ENCODE peak calls at places on chromosomes 16 and 17, in eight cellular contexts. One of them, this sample, is unnamed.

GRCh38 chr17:38681096-38681495 is 6.3 kb upstream of the EPOP start:
- DNase-seq in HFF-Myc: no peak
- DNase-seq in astrocyte of the spinal cord: no peak
- DNase-seq in right lobe of liver: no peak
- DNase-seq in tibial artery: no peak
- DNase-seq in H9: peak
- DNase-seq in mucosa of descending colon: no peak
- DNase-seq in HCT116: no peak
- DNase-seq in this sample: no peak

GRCh38 chr17:48593840-48594411 is 347 bp upstream of the HOXB5 start:
- DNase-seq in astrocyte of the spinal cord: peak
- DNase-seq in HCT116: no peak
- DNase-seq in HFF-Myc: peak
- DNase-seq in right lobe of liver: peak
- DNase-seq in H9: peak
- DNase-seq in tibial artery: peak
- DNase-seq in mucosa of descending colon: peak
- DNase-seq in this sample: peak

GRCh38 chr17:81539571-81539900 is 11.4 kb downstream of the FSCN2 start:
- DNase-seq in HFF-Myc: no peak
- DNase-seq in mucosa of descending colon: no peak
- DNase-seq in H9: no peak
- DNase-seq in right lobe of liver: no peak
- DNase-seq in HCT116: no peak
- DNase-seq in astrocyte of the spinal cord: no peak
- DNase-seq in tibial artery: no peak
- DNase-seq in this sample: no peak

GRCh38 chr16:8848231-8848938 is 20.4 kb downstream of the CARHSP1 start:
- DNase-seq in right lobe of liver: no peak
- DNase-seq in tibial artery: no peak
- DNase-seq in mucosa of descending colon: no peak
- DNase-seq in H9: peak
- DNase-seq in HFF-Myc: no peak
- DNase-seq in HCT116: no peak
- DNase-seq in astrocyte of the spinal cord: no peak
- DNase-seq in this sample: no peak

GRCh38 chr16:72938426-72939164 is 109.3 kb downstream of the ZFHX3 start:
- DNase-seq in HFF-Myc: no peak
- DNase-seq in HCT116: no peak
- DNase-seq in mucosa of descending colon: peak
- DNase-seq in right lobe of liver: no peak
- DNase-seq in tibial artery: peak
- DNase-seq in astrocyte of the spinal cord: peak
- DNase-seq in H9: no peak
- DNase-seq in this sample: peak

GRCh38 chr16:46970089-46970488 is 3.4 kb downstream of the DNAJA2 start:
- DNase-seq in HFF-Myc: no peak
- DNase-seq in right lobe of liver: peak
- DNase-seq in mucosa of descending colon: no peak
- DNase-seq in H9: no peak
- DNase-seq in HCT116: no peak
- DNase-seq in astrocyte of the spinal cord: no peak
- DNase-seq in tibial artery: no peak
- DNase-seq in this sample: no peak

GRCh38 chr17:79984877-79985276 is 50.8 kb downstream of the TBC1D16 start:
- DNase-seq in HCT116: no peak
- DNase-seq in astrocyte of the spinal cord: no peak
- DNase-seq in HFF-Myc: no peak
- DNase-seq in right lobe of liver: no peak
- DNase-seq in tibial artery: no peak
- DNase-seq in mucosa of descending colon: peak
- DNase-seq in H9: peak
- DNase-seq in this sample: no peak

GRCh38 chr17:75074532-75074931 is 13.2 kb upstream of the SLC16A5 start:
- DNase-seq in right lobe of liver: no peak
- DNase-seq in H9: no peak
- DNase-seq in HCT116: no peak
- DNase-seq in astrocyte of the spinal cord: no peak
- DNase-seq in tibial artery: no peak
- DNase-seq in HFF-Myc: no peak
- DNase-seq in mucosa of descending colon: no peak
- DNase-seq in this sample: no peak

GRCh38 chr17:63701477-63702222 is 1.7 kb upstream of the LIMD2 start:
- DNase-seq in right lobe of liver: no peak
- DNase-seq in HFF-Myc: no peak
- DNase-seq in mucosa of descending colon: peak
- DNase-seq in astrocyte of the spinal cord: no peak
- DNase-seq in H9: no peak
- DNase-seq in HCT116: no peak
- DNase-seq in tibial artery: no peak
- DNase-seq in this sample: no peak

GRCh38 chr17:41615454-41615853 is 2.9 kb upstream of the KRT16 start:
- DNase-seq in tibial artery: no peak
- DNase-seq in HFF-Myc: no peak
- DNase-seq in mucosa of descending colon: no peak
- DNase-seq in right lobe of liver: no peak
- DNase-seq in astrocyte of the spinal cord: no peak
- DNase-seq in H9: peak
- DNase-seq in HCT116: peak
- DNase-seq in this sample: peak

GRCh38 chr16:2058901-2059300 is 11.1 kb downstream of the TSC2 start:
- DNase-seq in astrocyte of the spinal cord: no peak
- DNase-seq in right lobe of liver: no peak
- DNase-seq in mucosa of descending colon: no peak
- DNase-seq in H9: no peak
- DNase-seq in HCT116: no peak
- DNase-seq in HFF-Myc: no peak
- DNase-seq in tibial artery: no peak
- DNase-seq in this sample: no peak

GRCh38 chr16:2815299-2815771 is 1.7 kb upstream of the PRSS21 start:
- DNase-seq in mucosa of descending colon: peak
- DNase-seq in H9: no peak
- DNase-seq in HCT116: no peak
- DNase-seq in tibial artery: no peak
- DNase-seq in right lobe of liver: no peak
- DNase-seq in astrocyte of the spinal cord: no peak
- DNase-seq in HFF-Myc: no peak
- DNase-seq in this sample: no peak

GRCh38 chr17:16287563-16288027 is 65.7 kb downstream of the CENPV start:
- DNase-seq in astrocyte of the spinal cord: peak
- DNase-seq in H9: no peak
- DNase-seq in mucosa of descending colon: no peak
- DNase-seq in tibial artery: no peak
- DNase-seq in HCT116: no peak
- DNase-seq in HFF-Myc: no peak
- DNase-seq in right lobe of liver: no peak
- DNase-seq in this sample: peak

GRCh38 chr16:56898847-56899246 is 33.1 kb upstream of the HERPUD1 start:
- DNase-seq in astrocyte of the spinal cord: no peak
- DNase-seq in right lobe of liver: no peak
- DNase-seq in HCT116: no peak
- DNase-seq in mucosa of descending colon: no peak
- DNase-seq in H9: no peak
- DNase-seq in HFF-Myc: no peak
- DNase-seq in tibial artery: no peak
- DNase-seq in this sample: no peak

GRCh38 chr17:8243827-8244226 is 4.0 kb downstream of the CTC1 start:
- DNase-seq in astrocyte of the spinal cord: no peak
- DNase-seq in tibial artery: no peak
- DNase-seq in mucosa of descending colon: no peak
- DNase-seq in H9: no peak
- DNase-seq in HFF-Myc: no peak
- DNase-seq in HCT116: no peak
- DNase-seq in right lobe of liver: no peak
- DNase-seq in this sample: no peak

GRCh38 chr16:73154063-73154870 is 106.3 kb upstream of the ZFHX3 start:
- DNase-seq in HCT116: no peak
- DNase-seq in mucosa of descending colon: no peak
- DNase-seq in H9: no peak
- DNase-seq in HFF-Myc: no peak
- DNase-seq in tibial artery: peak
- DNase-seq in astrocyte of the spinal cord: no peak
- DNase-seq in right lobe of liver: peak
- DNase-seq in this sample: no peak

GRCh38 chr17:55318081-55318480 is 53.3 kb downstream of the HLF start:
- DNase-seq in mucosa of descending colon: no peak
- DNase-seq in tibial artery: no peak
- DNase-seq in right lobe of liver: no peak
- DNase-seq in H9: no peak
- DNase-seq in HCT116: no peak
- DNase-seq in astrocyte of the spinal cord: no peak
- DNase-seq in HFF-Myc: no peak
- DNase-seq in this sample: no peak

DNA sequence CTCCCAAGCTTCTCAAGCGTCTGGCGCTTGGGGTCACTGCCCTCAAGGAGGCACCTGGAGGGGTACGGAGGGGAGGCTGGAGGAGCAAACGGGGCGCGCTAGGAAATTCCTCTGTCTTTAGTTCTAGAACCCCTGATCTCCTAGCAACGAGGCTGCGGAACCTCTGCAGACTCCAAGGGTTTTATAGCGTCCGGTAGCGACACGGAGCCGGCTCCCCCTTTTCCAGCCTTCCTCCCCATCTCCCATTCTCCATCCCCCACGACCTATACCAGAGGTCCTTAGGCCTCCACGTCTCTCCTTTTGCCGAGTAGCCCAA is 601 bp upstream of the CDIPT start:
- DNase-seq in mucosa of descending colon: no peak
- DNase-seq in HFF-Myc: no peak
- DNase-seq in tibial artery: no peak
- DNase-seq in HCT116: no peak
- DNase-seq in right lobe of liver: no peak
- DNase-seq in H9: no peak
- DNase-seq in astrocyte of the spinal cord: no peak
- DNase-seq in this sample: no peak
- TF ChIP-seq CTCF in mucosa of descending colon: no peak
- TF ChIP-seq CTCF in HFF-Myc: no peak
- TF ChIP-seq CTCF in tibial artery: no peak
- TF ChIP-seq CTCF in HCT116: no peak
- TF ChIP-seq CTCF in right lobe of liver: no peak
- TF ChIP-seq CTCF in H9: no peak
- TF ChIP-seq CTCF in astrocyte of the spinal cord: no peak
- TF ChIP-seq CTCF in this sample: no peak

DNA sequence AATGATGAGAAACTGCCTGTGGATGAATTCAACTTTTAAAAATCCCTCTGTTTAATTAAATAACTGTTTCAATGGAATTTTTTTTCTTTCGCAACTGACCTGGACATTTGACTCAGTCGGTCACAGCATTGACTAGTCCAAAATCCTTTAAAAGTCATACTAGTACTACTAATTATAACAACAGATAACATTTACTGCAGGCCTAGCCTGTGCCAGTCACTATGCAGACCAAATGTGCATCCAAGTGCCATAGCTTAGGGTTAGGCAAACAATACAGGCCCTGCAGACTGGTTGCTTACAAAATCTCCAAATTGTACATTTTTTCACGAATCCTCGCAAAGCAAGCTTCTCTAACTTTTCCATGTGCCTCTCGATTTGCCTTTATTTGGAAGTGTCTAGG is 56.6 kb downstream of the MYOCD start:
- DNase-seq in tibial artery: no peak
- DNase-seq in right lobe of liver: no peak
- DNase-seq in astrocyte of the spinal cord: no peak
- DNase-seq in mucosa of descending colon: no peak
- DNase-seq in H9: no peak
- DNase-seq in HFF-Myc: no peak
- DNase-seq in HCT116: no peak
- DNase-seq in this sample: no peak
- TF ChIP-seq CTCF in tibial artery: no peak
- TF ChIP-seq CTCF in right lobe of liver: no peak
- TF ChIP-seq CTCF in astrocyte of the spinal cord: no peak
- TF ChIP-seq CTCF in mucosa of descending colon: no peak
- TF ChIP-seq CTCF in H9: no peak
- TF ChIP-seq CTCF in HFF-Myc: no peak
- TF ChIP-seq CTCF in HCT116: no peak
- TF ChIP-seq CTCF in this sample: no peak

DNA sequence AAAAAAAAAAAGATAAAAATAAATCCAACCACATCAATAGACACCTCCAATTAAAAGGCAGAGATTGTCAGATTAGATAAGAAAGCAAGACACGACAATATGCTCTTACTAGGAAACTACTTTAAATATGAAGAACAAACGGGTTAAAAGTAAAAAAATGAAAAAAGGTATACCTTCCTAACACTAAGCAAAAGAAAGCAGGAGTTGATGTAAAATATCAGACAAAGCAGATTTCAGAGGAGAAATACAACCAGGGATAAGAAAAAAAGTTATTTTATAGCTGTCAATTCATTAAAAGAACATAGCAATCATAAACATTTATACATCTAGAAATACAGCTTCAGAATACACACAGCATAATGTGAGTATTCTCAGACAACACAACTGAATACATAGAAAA is 49.7 kb upstream of the CCDC182 start:
- DNase-seq in mucosa of descending colon: no peak
- DNase-seq in astrocyte of the spinal cord: no peak
- DNase-seq in H9: no peak
- DNase-seq in HFF-Myc: no peak
- DNase-seq in HCT116: no peak
- DNase-seq in tibial artery: no peak
- DNase-seq in right lobe of liver: no peak
- DNase-seq in this sample: no peak
- TF ChIP-seq CTCF in mucosa of descending colon: no peak
- TF ChIP-seq CTCF in astrocyte of the spinal cord: no peak
- TF ChIP-seq CTCF in H9: no peak
- TF ChIP-seq CTCF in HFF-Myc: no peak
- TF ChIP-seq CTCF in HCT116: no peak
- TF ChIP-seq CTCF in tibial artery: no peak
- TF ChIP-seq CTCF in right lobe of liver: no peak
- TF ChIP-seq CTCF in this sample: no peak

GRCh38 chr16:30660424-30661251 is 2.4 kb downstream of the FBRS start:
- DNase-seq in right lobe of liver: no peak
- DNase-seq in astrocyte of the spinal cord: peak
- DNase-seq in tibial artery: no peak
- DNase-seq in H9: no peak
- DNase-seq in mucosa of descending colon: peak
- DNase-seq in HFF-Myc: no peak
- DNase-seq in HCT116: no peak
- DNase-seq in this sample: no peak

GRCh38 chr16:30656974-30657865 is 1.0 kb upstream of the FBRS start:
- DNase-seq in H9: no peak
- DNase-seq in mucosa of descending colon: no peak
- DNase-seq in tibial artery: no peak
- DNase-seq in HFF-Myc: no peak
- DNase-seq in HCT116: no peak
- DNase-seq in right lobe of liver: no peak
- DNase-seq in astrocyte of the spinal cord: no peak
- DNase-seq in this sample: no peak

GRCh38 chr16:30659507-30660423 is 1.5 kb downstream of the FBRS start:
- DNase-seq in right lobe of liver: no peak
- DNase-seq in mucosa of descending colon: peak
- DNase-seq in tibial artery: no peak
- DNase-seq in astrocyte of the spinal cord: peak
- DNase-seq in H9: no peak
- DNase-seq in HCT116: no peak
- DNase-seq in HFF-Myc: no peak
- DNase-seq in this sample: no peak

GRCh38 chr16:30657866-30658730 is at the start of gene FBRS:
- DNase-seq in right lobe of liver: peak
- DNase-seq in HFF-Myc: peak
- DNase-seq in HCT116: peak
- DNase-seq in H9: peak
- DNase-seq in mucosa of descending colon: peak
- DNase-seq in tibial artery: peak
- DNase-seq in astrocyte of the spinal cord: peak
- DNase-seq in this sample: peak

GRCh38 chr16:30658731-30659506 is 688 bp downstream of the FBRS start:
- DNase-seq in H9: no peak
- DNase-seq in right lobe of liver: peak
- DNase-seq in astrocyte of the spinal cord: peak
- DNase-seq in tibial artery: peak
- DNase-seq in HFF-Myc: peak
- DNase-seq in mucosa of descending colon: peak
- DNase-seq in HCT116: peak
- DNase-seq in this sample: peak
- TF ChIP-seq CTCF in H9: peak
- TF ChIP-seq CTCF in right lobe of liver: peak
- TF ChIP-seq CTCF in astrocyte of the spinal cord: no peak
- TF ChIP-seq CTCF in tibial artery: no peak
- TF ChIP-seq CTCF in HFF-Myc: no peak
- TF ChIP-seq CTCF in mucosa of descending colon: no peak
- TF ChIP-seq CTCF in HCT116: no peak
- TF ChIP-seq CTCF in this sample: peak

This sample was measured in HFFc6.